ENCODE peak calls at places on chromosomes 4 and X, in eight cellular contexts. Q, N, Y, F, I, M, D and A are unnamed samples.

GRCh38 chr4:140756292-140757219 is at the start of gene TBC1D9:
- DNase-seq in Q (peak), N (peak), Y (peak), F (no peak), I (peak), M (peak), D (peak), A (peak)

GRCh38 chrX:38891641-38892413 is 90.6 kb downstream of the MID1IP1 start:
- DNase-seq in Q (no peak), N (peak), Y (no peak), F (no peak), I (no peak), M (no peak), D (no peak), A (no peak)

GRCh38 chrX:1903380-1903935 is 288.6 kb downstream of the ASMT start:
- DNase-seq in Q (no peak), N (no peak), Y (no peak), F (no peak), I (peak), M (no peak), D (peak), A (no peak)

GRCh38 chr4:89285735-89286134 is 21.9 kb downstream of the GPRIN3 start:
- DNase-seq in Q (no peak), N (no peak), Y (no peak), F (no peak), I (no peak), M (no peak), D (no peak), A (no peak)

GRCh38 chrX:130120746-130121504 is 10.6 kb upstream of the ELF4 start:
- DNase-seq in Q (peak), N (peak), Y (peak), F (peak), I (peak), M (peak), D (peak), A (peak)

GRCh38 chrX:87873347-87873941 is 355.8 kb downstream of the KLHL4 start:
- DNase-seq in Q (no peak), N (no peak), Y (no peak), F (no peak), I (no peak), M (no peak), D (no peak), A (peak)

GRCh38 chr4:8346838-8347605 is 77.5 kb downstream of the HTRA3 start:
- DNase-seq in Q (peak), N (no peak), Y (no peak), F (no peak), I (no peak), M (peak), D (no peak), A (no peak)

GRCh38 chr4:76017056-76017686 is 6.1 kb downstream of the CXCL10 start:
- DNase-seq in Q (no peak), N (no peak), Y (no peak), F (no peak), I (no peak), M (no peak), D (no peak), A (no peak)

GRCh38 chr4:152591361-152591760 is 55.5 kb upstream of the FBXW7 start:
- DNase-seq in Q (peak), N (peak), Y (peak), F (no peak), I (peak), M (peak), D (no peak), A (peak)

GRCh38 chr4:171813195-171813955 is at the start of gene GALNTL6:
- DNase-seq in Q (no peak), N (no peak), Y (no peak), F (no peak), I (peak), M (peak), D (no peak), A (no peak)

GRCh38 chr4:25837107-25837506 is 25.7 kb downstream of the SEL1L3 start:
- DNase-seq in Q (no peak), N (no peak), Y (no peak), F (no peak), I (no peak), M (no peak), D (no peak), A (no peak)

GRCh38 chrX:49067285-49068120 is 6.3 kb downstream of the PRAF2 start:
- DNase-seq in Q (no peak), N (no peak), Y (no peak), F (no peak), I (no peak), M (no peak), D (no peak), A (no peak)

GRCh38 chr4:48017108-48017527 is 546 bp downstream of the NIPAL1 start:
- DNase-seq in Q (peak), N (peak), Y (peak), F (no peak), I (peak), M (peak), D (peak), A (peak)

GRCh38 chrX:137195296-137195695 is 161.5 kb upstream of the GPR101 start:
- DNase-seq in Q (no peak), N (no peak), Y (no peak), F (no peak), I (no peak), M (no peak), D (no peak), A (no peak)